ENCODE peak calls at places on chromosomes 13 and 19, in four cellular contexts. One of them, this sample, is unnamed.

GRCh38 chr19:55174425-55175116 is 5.5 kb downstream of the SYT5 start:
- DNase-seq in GM12865: no peak
- DNase-seq in HT1080: no peak
- DNase-seq in EL: no peak
- DNase-seq in this sample: no peak

GRCh38 chr13:99373436-99373835 is 66.2 kb upstream of the GPR183 start:
- DNase-seq in HT1080: no peak
- DNase-seq in EL: no peak
- DNase-seq in GM12865: no peak
- DNase-seq in this sample: no peak

GRCh38 chr19:46460981-46461380 is 10.4 kb downstream of the PNMA8A start:
- DNase-seq in EL: no peak
- DNase-seq in HT1080: no peak
- DNase-seq in GM12865: no peak
- DNase-seq in this sample: no peak

GRCh38 chr13:23656637-23657036 is 86.4 kb downstream of the TNFRSF19 start:
- DNase-seq in GM12865: peak; percentile 35
- DNase-seq in HT1080: no peak
- DNase-seq in EL: peak; percentile 16
- DNase-seq in this sample: peak; percentile 66

GRCh38 chr19:34838753-34839431 is 65.9 kb upstream of the ZNF599 start:
- DNase-seq in EL: peak; percentile 6
- DNase-seq in GM12865: no peak
- DNase-seq in HT1080: no peak
- DNase-seq in this sample: peak; percentile 15

GRCh38 chr13:39616087-39616694 is 13.2 kb upstream of the LHFPL6 start:
- DNase-seq in EL: peak; percentile 65
- DNase-seq in GM12865: peak; percentile 74
- DNase-seq in HT1080: peak; percentile 54
- DNase-seq in this sample: peak; percentile 53

GRCh38 chr19:46719629-46720515 is 3.0 kb upstream of the PRKD2 start:
- DNase-seq in GM12865: no peak
- DNase-seq in EL: no peak
- DNase-seq in HT1080: no peak
- DNase-seq in this sample: no peak

GRCh38 chr13:56317839-56318238 is 822.9 kb upstream of the PRR20A start:
- DNase-seq in GM12865: no peak
- DNase-seq in EL: no peak
- DNase-seq in HT1080: no peak
- DNase-seq in this sample: no peak

GRCh38 chr19:23314505-23315241 is 64.5 kb upstream of the ZNF724 start:
- DNase-seq in HT1080: no peak
- DNase-seq in EL: no peak
- DNase-seq in GM12865: no peak
- DNase-seq in this sample: no peak

GRCh38 chr19:21947775-21948174 is 63.0 kb downstream of the ZNF208 start:
- DNase-seq in GM12865: peak; percentile 5
- DNase-seq in HT1080: no peak
- DNase-seq in EL: peak; percentile 0
- DNase-seq in this sample: no peak

GRCh38 chr19:48934837-48935236 is 1.3 kb downstream of the DHDH start:
- DNase-seq in GM12865: no peak
- DNase-seq in HT1080: no peak
- DNase-seq in EL: no peak
- DNase-seq in this sample: no peak

GRCh38 chr13:41017744-41018582 is 1.2 kb downstream of the ELF1 start:
- DNase-seq in GM12865: peak; percentile 75
- DNase-seq in HT1080: peak; percentile 23
- DNase-seq in EL: no peak
- DNase-seq in this sample: no peak

GRCh38 chr13:49664606-49665005 is 26.7 kb downstream of the EBPL start:
- DNase-seq in GM12865: no peak
- DNase-seq in HT1080: no peak
- DNase-seq in EL: no peak
- DNase-seq in this sample: no peak

GRCh38 chr13:39952244-39953233 is 297.1 kb downstream of the COG6 start:
- DNase-seq in HT1080: peak; percentile 26
- DNase-seq in EL: peak; percentile 39
- DNase-seq in GM12865: peak; percentile 30
- DNase-seq in this sample: peak; percentile 26

GRCh38 chr13:38970380-38971051 is 20.1 kb downstream of the STOML3 start:
- DNase-seq in HT1080: no peak
- DNase-seq in GM12865: no peak
- DNase-seq in EL: no peak
- DNase-seq in this sample: no peak

GRCh38 chr19:35355851-35356460 is 2.3 kb upstream of the FFAR3 start:
- DNase-seq in HT1080: no peak
- DNase-seq in GM12865: no peak
- DNase-seq in EL: no peak
- DNase-seq in this sample: no peak

GRCh38 chr13:27005556-27005955 is 166.1 kb downstream of the USP12 start:
- DNase-seq in HT1080: peak; percentile 39
- DNase-seq in GM12865: no peak
- DNase-seq in EL: no peak
- DNase-seq in this sample: peak; percentile 29

GRCh38 chr13:39196957-39197644 is 158.8 kb downstream of the NHLRC3 start:
- DNase-seq in HT1080: no peak
- DNase-seq in EL: peak; percentile 4
- DNase-seq in GM12865: peak; percentile 35
- DNase-seq in this sample: no peak

GRCh38 chr13:20043207-20043925 is 84.8 kb downstream of the ZMYM2 start:
- DNase-seq in EL: no peak
- DNase-seq in GM12865: no peak
- DNase-seq in HT1080: no peak
- DNase-seq in this sample: no peak

GRCh38 chr13:82636119-82636518 is 1246.2 kb downstream of the SLITRK1 start:
- DNase-seq in GM12865: no peak
- DNase-seq in HT1080: peak; percentile 28
- DNase-seq in EL: no peak
- DNase-seq in this sample: no peak

GRCh38 chr13:85508683-85509329 is 290.4 kb downstream of the SLITRK6 start:
- DNase-seq in EL: no peak
- DNase-seq in HT1080: no peak
- DNase-seq in GM12865: no peak
- DNase-seq in this sample: peak; percentile 6

GRCh38 chr19:57249329-57249728 is 8.9 kb downstream of the ZNF805 start:
- DNase-seq in HT1080: no peak
- DNase-seq in EL: no peak
- DNase-seq in GM12865: no peak
- DNase-seq in this sample: no peak

GRCh38 chr13:77150651-77151050 is 123.7 kb upstream of the FBXL3 start:
- DNase-seq in EL: no peak
- DNase-seq in GM12865: no peak
- DNase-seq in HT1080: no peak
- DNase-seq in this sample: no peak

GRCh38 chr19:1505991-1506881 is 6.6 kb downstream of the ADAMTSL5 start:
- DNase-seq in GM12865: no peak
- DNase-seq in EL: no peak
- DNase-seq in HT1080: no peak
- DNase-seq in this sample: no peak

GRCh38 chr13:97002581-97002980 is 8.3 kb upstream of the OXGR1 start:
- DNase-seq in EL: no peak
- DNase-seq in GM12865: no peak
- DNase-seq in HT1080: peak; percentile 52
- DNase-seq in this sample: no peak

GRCh38 chr19:17075860-17076538 is 422 bp downstream of the MYO9B start:
- DNase-seq in GM12865: peak; percentile 66
- DNase-seq in HT1080: no peak
- DNase-seq in EL: peak; percentile 46
- DNase-seq in this sample: peak; percentile 52

GRCh38 chr19:8684001-8684902 is 14.3 kb downstream of the ACTL9 start:
- DNase-seq in GM12865: no peak
- DNase-seq in HT1080: no peak
- DNase-seq in EL: no peak
- DNase-seq in this sample: no peak